ENCODE peak calls at places on chromosomes 5 and 9, in four cellular contexts. U, R, E and L are unnamed samples.

GRCh38 chr5:103469288-103470065 is 93.1 kb downstream of the NUDT12 start:
- DNase-seq in E (no peak), R (no peak), U (no peak), L (no peak)

GRCh38 chr5:102090770-102091169 is 205.3 kb downstream of the SLCO4C1 start:
- DNase-seq in U (no peak), E (peak; percentile 74), R (peak; percentile 22), L (no peak)

GRCh38 chr9:78620764-78621163 is 323.8 kb downstream of the PSAT1 start:
- DNase-seq in E (no peak), R (no peak), U (no peak), L (no peak)

GRCh38 chr9:137672907-137673791 is 54.3 kb downstream of the EHMT1 start:
- DNase-seq in E (peak; percentile 68), U (no peak), R (peak; percentile 61), L (peak; percentile 75)

GRCh38 chr9:70587143-70587710 is 172.8 kb upstream of the KLF9 start:
- DNase-seq in R (no peak), U (no peak), E (no peak), L (no peak)

GRCh38 chr9:124219290-124219605 is 38.5 kb upstream of the NEK6 start:
- DNase-seq in R (no peak), E (no peak), U (no peak), L (no peak)

GRCh38 chr5:133926489-133926878 is 41.9 kb downstream of the C5orf15 start:
- DNase-seq in U (no peak), R (no peak), E (no peak), L (no peak)

GRCh38 chr5:14726066-14726838 is 61.7 kb downstream of the OTULIN start:
- DNase-seq in U (no peak), R (no peak), E (no peak), L (no peak)

GRCh38 chr5:65172486-65173129 is 309.1 kb downstream of the ADAMTS6 start:
- DNase-seq in E (no peak), U (no peak), R (peak; percentile 92), L (no peak)

GRCh38 chr9:135506327-135507103 is 6.0 kb downstream of the MRPS2 start:
- DNase-seq in R (no peak), E (no peak), U (no peak), L (no peak)

GRCh38 chr5:10801931-10802674 is 41.1 kb upstream of the DAP start:
- DNase-seq in E (no peak), U (no peak), R (no peak), L (no peak)

GRCh38 chr5:463952-464351 is 21.0 kb downstream of the EXOC3 start:
- DNase-seq in U (peak; percentile 60), R (peak; percentile 81), E (no peak), L (peak; percentile 85)

GRCh38 chr5:126673477-126673876 is 72.7 kb downstream of the PHAX start:
- DNase-seq in U (no peak), E (no peak), R (no peak), L (no peak)

GRCh38 chr9:14095272-14095671 is 218.7 kb downstream of the NFIB start:
- DNase-seq in E (no peak), U (no peak), R (no peak), L (no peak)

GRCh38 chr5:42952575-42952974 is 87.5 kb downstream of the ANXA2R start:
- DNase-seq in U (no peak), E (no peak), R (no peak), L (no peak)